ENCODE peak calls at places on chromosomes 11 and 22, in five cellular contexts. D, G, N, Q and L are unnamed samples.

GRCh38 chr11:114147389-114148382 is 88.2 kb downstream of the ZBTB16 start:
- DNase-seq in N (no peak), Q (no peak), D (no peak), G (no peak), L (no peak)

GRCh38 chr11:11454671-11455223 is 101.7 kb upstream of the CSNK2A3 start:
- DNase-seq in Q (no peak), D (no peak), N (no peak), G (no peak), L (no peak)

GRCh38 chr11:64007629-64008282 is 21.5 kb downstream of the OTUB1 start:
- DNase-seq in D (peak; percentile 70), G (no peak), Q (peak; percentile 91), N (no peak), L (no peak)

GRCh38 chr11:69642549-69642912 is 1.6 kb downstream of the CCND1 start:
- DNase-seq in N (no peak), Q (peak; percentile 90), D (peak; percentile 67), G (no peak), L (no peak)

GRCh38 chr11:132715041-132715440 is 817.3 kb downstream of the OPCML start:
- DNase-seq in D (no peak), N (no peak), Q (no peak), G (peak; percentile 56), L (no peak)

GRCh38 chr22:25627271-25627848 is 62.9 kb downstream of the GRK3 start:
- DNase-seq in G (peak; percentile 78), Q (no peak), D (no peak), N (no peak), L (no peak)

GRCh38 chr11:36509265-36509664 is 807 bp downstream of the TRAF6 start:
- DNase-seq in D (peak; percentile 24), Q (no peak), G (peak; percentile 57), N (peak; percentile 15), L (no peak)

GRCh38 chr11:125787827-125788226 is at the start of gene PATE3:
- DNase-seq in Q (no peak), D (no peak), G (no peak), N (no peak), L (no peak)

GRCh38 chr11:78982377-78982925 is 407.8 kb upstream of the NARS2 start:
- DNase-seq in Q (no peak), D (no peak), N (no peak), G (no peak), L (no peak)

GRCh38 chr11:26087095-26087935 is 244.6 kb upstream of the ANO3 start:
- DNase-seq in Q (no peak), N (no peak), G (no peak), D (no peak), L (no peak)

GRCh38 chr11:122619757-122620156 is 35.8 kb upstream of the UBASH3B start:
- DNase-seq in Q (no peak), N (no peak), D (no peak), G (no peak), L (no peak)

GRCh38 chr11:125364085-125364822 is 131.8 kb downstream of the FEZ1 start:
- DNase-seq in N (no peak), D (no peak), Q (no peak), G (peak; percentile 64), L (no peak)

GRCh38 chr11:5280582-5281102 is 10.9 kb upstream of the HBE1 start:
- DNase-seq in D (peak; percentile 21), N (no peak), Q (no peak), G (peak; percentile 98), L (no peak)

GRCh38 chr11:13745165-13745564 is 76.7 kb downstream of the FAR1 start:
- DNase-seq in D (no peak), Q (no peak), G (no peak), N (no peak), L (no peak)

GRCh38 chr11:561148-562003 is 606 bp downstream of the RASSF7 start:
- DNase-seq in N (no peak), D (peak; percentile 92), G (peak; percentile 23), Q (no peak), L (no peak)

GRCh38 chr11:95768521-95768920 is 21.1 kb downstream of the FAM76B start:
- DNase-seq in G (peak; percentile 8), Q (no peak), D (no peak), N (no peak), L (no peak)

GRCh38 chr22:31436132-31436531 is 36.7 kb downstream of the DRG1 start:
- DNase-seq in Q (no peak), N (no peak), D (no peak), G (no peak), L (peak; percentile 20)

GRCh38 chr11:92224394-92225205 is at the start of gene FAT3:
- DNase-seq in D (peak; percentile 17), Q (no peak), G (peak; percentile 80), N (peak; percentile 81), L (no peak)
- H3K4me3 ChIP-seq in D (peak within 1 kb of the TSS; percentile 15), Q (peak within 1 kb of the TSS; percentile 49), G (peak within 1 kb of the TSS; percentile 61), N (peak within 1 kb of the TSS; percentile 84), L (peak within 1 kb of the TSS; percentile 33)

DNA sequence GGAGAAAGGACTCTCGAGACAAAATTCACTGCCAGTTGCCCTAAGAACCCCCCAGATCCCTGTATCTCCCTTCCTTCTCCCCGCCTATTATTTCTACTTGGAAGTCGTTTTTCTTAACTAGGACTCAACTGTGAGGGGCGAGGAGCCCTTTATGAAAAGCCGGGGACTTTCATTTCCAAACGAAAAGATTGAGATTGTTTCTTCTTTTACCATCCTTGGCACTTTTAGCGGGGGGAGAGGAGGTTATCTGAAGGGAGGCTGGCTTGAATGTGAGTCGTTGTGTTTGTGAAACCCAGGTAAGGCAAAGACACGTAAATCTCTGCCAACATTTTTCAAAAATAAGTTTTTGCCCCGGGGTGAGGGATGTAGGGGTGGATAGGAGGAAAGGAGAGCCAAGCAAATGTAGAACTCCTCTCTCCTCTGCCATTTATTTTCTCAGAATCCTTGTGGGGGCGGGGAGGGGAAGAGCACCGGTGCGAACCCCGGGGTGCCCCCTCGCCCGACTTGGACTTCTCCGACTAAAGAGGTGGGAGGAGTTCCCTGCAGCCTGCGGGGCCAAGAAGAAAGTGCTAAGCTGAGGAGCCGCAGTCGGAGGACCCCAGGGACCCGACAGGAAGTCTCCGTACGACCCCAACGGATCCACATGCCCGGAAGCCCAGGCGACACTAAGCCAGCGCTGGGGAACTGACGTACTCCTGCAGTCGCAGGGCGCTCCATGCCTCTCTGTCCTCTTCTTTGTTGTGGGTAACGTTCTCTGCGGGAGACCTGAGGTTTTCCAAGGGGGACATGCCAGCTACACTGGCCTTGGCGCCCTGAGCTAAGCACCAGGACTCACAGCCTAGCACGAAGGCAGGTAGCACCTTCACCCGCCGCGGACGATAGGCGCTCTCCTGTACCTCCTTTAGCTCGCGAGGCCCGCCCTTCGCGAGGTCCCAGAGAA is 2.3 kb upstream of the WT1 start:
- DNase-seq in G (no peak), Q (peak; percentile 66), N (no peak), D (no peak), L (no peak)
- H3K4me3 ChIP-seq in G (no peak overlapping the region), Q (peak overlapping the region; percentile 66), N (peak overlapping the region; percentile 59), D (no peak overlapping the region), L (no peak overlapping the region)

DNA sequence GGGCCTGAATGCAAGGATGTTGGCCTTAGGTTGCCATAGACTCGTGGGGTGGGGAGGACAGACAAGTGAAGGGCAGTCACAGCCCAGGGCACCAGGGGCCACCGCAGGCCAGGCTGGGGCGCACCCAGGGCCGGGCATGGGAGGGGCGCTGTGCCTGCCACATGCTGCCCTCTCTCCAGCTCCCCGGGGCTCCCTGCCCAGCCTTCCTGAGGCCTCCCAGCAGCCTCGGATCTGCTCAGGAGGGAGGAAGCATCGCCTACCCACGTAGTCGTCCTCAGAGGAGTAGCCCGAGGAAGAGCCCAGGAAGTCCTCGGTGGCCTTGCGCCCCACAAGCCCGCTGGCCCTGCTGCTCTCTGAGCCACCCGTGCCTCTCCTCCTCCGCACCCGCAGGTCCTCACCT is 5.2 kb downstream of the SUN2 start:
- DNase-seq in Q (no peak), G (no peak), D (no peak), N (no peak), L (no peak)
- H3K4me3 ChIP-seq in Q (peak overlapping the region; percentile 97), G (no peak overlapping the region), D (no peak overlapping the region), N (no peak overlapping the region), L (no peak overlapping the region)

DNA sequence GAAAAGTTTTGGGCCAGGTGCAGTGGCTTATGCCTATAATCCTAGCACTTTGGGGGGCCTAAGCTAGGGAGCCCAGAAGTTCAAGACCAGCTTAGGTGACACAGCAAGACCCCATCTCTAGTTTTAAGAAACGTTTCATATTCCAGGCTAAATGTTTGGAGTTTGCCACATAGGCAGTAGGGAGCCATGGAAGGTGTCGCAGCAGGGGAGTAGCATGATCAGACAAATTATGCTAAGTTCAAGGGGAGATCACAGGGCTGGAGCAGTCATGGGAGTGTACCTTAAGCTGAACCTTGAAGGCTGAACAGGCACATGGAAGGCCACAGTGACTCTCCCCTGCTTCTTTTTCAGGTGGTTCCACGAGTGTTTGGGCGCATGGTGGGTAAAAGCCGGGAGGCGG is 5.9 kb upstream of the NHERF4 start:
- DNase-seq in D (no peak), G (no peak), Q (no peak), N (no peak), L (no peak)
- H3K4me3 ChIP-seq in D (no peak overlapping the region), G (no peak overlapping the region), Q (no peak overlapping the region), N (no peak overlapping the region), L (no peak overlapping the region)